ENCODE peak calls at places on chromosomes 7 and 10, in five cellular contexts. E is A549, N is endothelial cell of umbilical vein, Z is GM12878, U is HepG2. S is an unnamed sample.

GRCh38 chr7:36871863-36872262 is 147.6 kb upstream of the AOAH start:
- DNase-seq in E (no peak), N (peak), Z (no peak), U (no peak), S (peak)

GRCh38 chr7:32937344-32938174 is 19.7 kb upstream of the FKBP9 start:
- DNase-seq in E (peak), N (peak), Z (no peak), U (peak), S (peak)

GRCh38 chr10:131587976-131588680 is 276.6 kb upstream of the TCERG1L start:
- DNase-seq in E (no peak), N (no peak), Z (no peak), U (no peak), S (no peak)

GRCh38 chr7:1963575-1963974 is 269.2 kb downstream of the MAD1L1 start:
- DNase-seq in E (no peak), N (no peak), Z (no peak), U (no peak), S (no peak)

GRCh38 chr7:96178581-96178980 is 143.3 kb downstream of the SLC25A13 start:
- DNase-seq in E (no peak), N (no peak), Z (no peak), U (no peak), S (no peak)

GRCh38 chr7:107152011-107152410 is 16.8 kb upstream of the HBP1 start:
- DNase-seq in E (peak), N (no peak), Z (no peak), U (no peak), S (peak)

GRCh38 chr10:4810093-4810492 is 15.9 kb upstream of the AKR1E2 start:
- DNase-seq in E (no peak), N (peak), Z (no peak), U (no peak), S (no peak)

GRCh38 chr10:12709516-12709915 is 292.0 kb downstream of the CCDC3 start:
- DNase-seq in E (peak), N (peak), Z (no peak), U (no peak), S (no peak)

GRCh38 chr10:106107711-106108110 is 1056.8 kb downstream of the SORCS1 start:
- DNase-seq in E (no peak), N (no peak), Z (no peak), U (no peak), S (no peak)

GRCh38 chr7:80428161-80429054 is 83.5 kb downstream of the GNAT3 start:
- DNase-seq in E (peak), N (peak), Z (no peak), U (peak), S (peak)

GRCh38 chr7:159213253-159213652 is 68.6 kb upstream of the VIPR2 start:
- DNase-seq in E (no peak), N (no peak), Z (no peak), U (no peak), S (no peak)

GRCh38 chr7:129456421-129456820 is 22.2 kb downstream of the STRIP2 start:
- DNase-seq in E (no peak), N (no peak), Z (no peak), U (no peak), S (no peak)

GRCh38 chr7:121519548-121520521 is 123.7 kb upstream of the FAM3C start:
- DNase-seq in E (no peak), N (no peak), Z (no peak), U (no peak), S (no peak)

GRCh38 chr10:46232084-46232483 is 54.7 kb upstream of the ANTXRL start:
- DNase-seq in E (no peak), N (no peak), Z (no peak), U (no peak), S (no peak)

GRCh38 chr10:131183546-131184045 is 127.9 kb downstream of the TCERG1L start:
- DNase-seq in E (no peak), N (no peak), Z (no peak), U (no peak), S (no peak)

GRCh38 chr10:95809370-95810197 is 53.6 kb downstream of the ENTPD1 start:
- DNase-seq in E (no peak), N (no peak), Z (no peak), U (no peak), S (no peak)
- TF ChIP-seq MAX in E (no peak), N (no peak), Z (no peak), U (no peak), S (no peak)

DNA sequence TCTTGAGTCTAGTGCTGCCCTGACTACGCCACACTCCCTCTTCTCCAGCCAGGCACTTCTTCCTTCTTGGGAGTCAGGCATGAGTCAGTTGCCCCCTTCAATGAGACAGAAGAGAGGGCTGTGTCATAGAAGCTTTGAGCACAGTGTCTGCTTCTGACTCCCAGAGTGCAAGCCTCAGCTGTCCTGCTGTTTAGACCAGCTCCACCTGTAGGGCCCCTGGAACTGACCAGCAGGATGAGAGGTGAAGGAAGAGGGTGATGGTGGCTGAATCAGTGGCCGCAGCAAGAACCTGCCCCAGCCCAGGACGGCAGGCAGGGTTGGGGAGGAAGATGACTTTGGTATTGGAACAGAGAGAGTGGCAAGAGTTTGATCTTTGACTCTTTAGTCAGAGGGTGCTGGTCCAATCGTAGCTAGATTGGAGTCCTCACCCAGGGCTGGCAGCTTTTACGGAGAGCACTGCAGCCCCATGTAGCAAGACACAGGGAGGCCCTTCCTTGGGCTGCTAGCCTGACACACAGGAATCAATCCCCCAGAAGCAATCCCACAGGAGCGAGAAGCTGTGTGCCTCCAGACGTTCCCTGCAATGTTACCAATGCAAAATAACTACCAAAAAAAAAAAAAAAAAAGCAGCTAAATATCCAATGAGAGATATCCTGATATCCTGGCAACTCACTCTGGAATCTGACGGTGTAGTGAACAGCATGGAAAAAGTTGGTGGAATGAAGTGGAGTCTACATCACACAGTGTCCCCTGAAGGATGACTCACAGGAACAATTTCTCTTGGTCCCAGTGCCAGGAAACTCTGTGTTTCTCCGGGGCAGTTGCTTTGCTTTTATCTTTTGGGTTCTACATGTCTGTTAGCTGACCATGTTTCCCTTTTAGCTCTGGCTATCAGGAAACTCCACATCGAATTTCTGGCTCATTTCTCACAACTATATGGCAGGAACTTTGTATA is 6.9 kb downstream of the C10orf62 start:
- DNase-seq in E (peak), N (peak), Z (no peak), U (peak), S (no peak)
- TF ChIP-seq MYC in E (no peak), N (no peak), Z (no peak), U (no peak), S (no peak)

GRCh38 chr7:916291-916941 is 38.1 kb downstream of the ADAP1 start:
- DNase-seq in E (no peak), N (no peak), Z (no peak), U (no peak), S (no peak)
- TF ChIP-seq MAX in E (no peak), N (no peak), Z (no peak), U (no peak), S (no peak)

GRCh38 chr7:104018425-104018824 is 29.0 kb upstream of the RELN start:
- DNase-seq in E (no peak), N (no peak), Z (no peak), U (no peak), S (no peak)

GRCh38 chr7:104012815-104013214 is 23.4 kb upstream of the RELN start:
- DNase-seq in E (no peak), N (no peak), Z (no peak), U (no peak), S (no peak)

GRCh38 chr7:104011829-104012228 is 22.4 kb upstream of the RELN start:
- DNase-seq in E (no peak), N (no peak), Z (no peak), U (no peak), S (no peak)

GRCh38 chr7:104017001-104017400 is 27.5 kb upstream of the RELN start:
- DNase-seq in E (no peak), N (no peak), Z (no peak), U (no peak), S (peak)
- TF ChIP-seq MYC in E (no peak), N (no peak), Z (no peak), U (no peak), S (no peak)

GRCh38 chr10:110667620-110668343 is 23.6 kb downstream of the RBM20 start:
- DNase-seq in E (no peak), N (no peak), Z (no peak), U (no peak), S (no peak)

GRCh38 chr10:110661292-110661691 is 17.2 kb downstream of the RBM20 start:
- DNase-seq in E (no peak), N (no peak), Z (no peak), U (no peak), S (no peak)

GRCh38 chr10:110668443-110668842 is 24.3 kb downstream of the RBM20 start:
- DNase-seq in E (no peak), N (no peak), Z (no peak), U (no peak), S (no peak)

GRCh38 chr10:110666673-110667072 is 22.5 kb downstream of the RBM20 start:
- DNase-seq in E (no peak), N (no peak), Z (no peak), U (no peak), S (no peak)

DNA sequence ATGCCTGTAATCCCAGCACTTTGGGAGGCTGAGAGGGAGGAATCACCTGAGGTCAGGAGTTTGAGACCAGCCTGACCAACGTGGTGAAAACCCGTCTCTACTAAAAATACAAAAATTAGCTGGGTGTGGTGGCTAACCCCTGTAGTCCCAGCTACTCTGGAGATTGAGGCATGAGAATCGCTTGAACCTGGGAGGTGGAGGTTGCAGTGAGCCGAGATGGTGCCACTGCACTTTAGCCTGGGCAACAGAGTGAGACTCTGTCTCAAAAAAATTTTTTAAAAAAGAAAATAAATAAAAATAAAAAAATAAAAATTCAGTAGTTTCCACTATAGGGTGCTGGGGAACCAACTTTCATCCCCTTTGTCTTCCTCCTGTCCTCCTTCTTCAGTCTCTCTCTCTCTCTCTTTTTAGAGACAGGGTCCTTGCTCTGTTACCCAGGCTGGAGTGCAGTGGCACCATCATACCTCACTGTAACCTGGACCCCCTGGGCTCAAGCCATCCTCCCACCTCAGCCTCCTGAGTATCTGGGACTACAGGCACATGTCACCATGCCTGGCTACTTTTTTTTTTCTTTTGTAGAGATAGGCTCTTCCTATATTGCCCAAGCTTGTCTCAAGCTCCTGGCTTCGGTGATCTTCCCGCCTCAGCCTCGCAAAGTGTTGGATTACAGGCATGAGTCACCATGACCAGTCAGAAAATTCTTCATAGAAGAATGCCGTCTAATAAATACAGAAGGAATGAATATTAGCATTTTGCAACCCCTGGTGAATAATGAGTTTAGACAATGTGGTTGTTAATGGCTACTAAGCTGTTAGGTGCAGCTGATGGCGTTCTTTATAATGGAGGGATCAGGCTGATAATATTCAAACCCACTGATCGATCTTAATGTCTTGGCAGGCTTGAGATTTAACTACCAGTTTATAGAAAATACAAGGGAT is 20.6 kb downstream of the RBM20 start:
- DNase-seq in E (peak), N (no peak), Z (no peak), U (peak), S (peak)
- TF ChIP-seq MAX in E (peak), N (no peak), Z (no peak), U (no peak), S (no peak)

GRCh38 chr10:68957654-68958053 is 1.7 kb downstream of the DDX21 start:
- DNase-seq in E (peak), N (peak), Z (no peak), U (no peak), S (no peak)
- TF ChIP-seq MYC in E (no peak), N (no peak), Z (no peak), U (no peak), S (no peak)

DNA sequence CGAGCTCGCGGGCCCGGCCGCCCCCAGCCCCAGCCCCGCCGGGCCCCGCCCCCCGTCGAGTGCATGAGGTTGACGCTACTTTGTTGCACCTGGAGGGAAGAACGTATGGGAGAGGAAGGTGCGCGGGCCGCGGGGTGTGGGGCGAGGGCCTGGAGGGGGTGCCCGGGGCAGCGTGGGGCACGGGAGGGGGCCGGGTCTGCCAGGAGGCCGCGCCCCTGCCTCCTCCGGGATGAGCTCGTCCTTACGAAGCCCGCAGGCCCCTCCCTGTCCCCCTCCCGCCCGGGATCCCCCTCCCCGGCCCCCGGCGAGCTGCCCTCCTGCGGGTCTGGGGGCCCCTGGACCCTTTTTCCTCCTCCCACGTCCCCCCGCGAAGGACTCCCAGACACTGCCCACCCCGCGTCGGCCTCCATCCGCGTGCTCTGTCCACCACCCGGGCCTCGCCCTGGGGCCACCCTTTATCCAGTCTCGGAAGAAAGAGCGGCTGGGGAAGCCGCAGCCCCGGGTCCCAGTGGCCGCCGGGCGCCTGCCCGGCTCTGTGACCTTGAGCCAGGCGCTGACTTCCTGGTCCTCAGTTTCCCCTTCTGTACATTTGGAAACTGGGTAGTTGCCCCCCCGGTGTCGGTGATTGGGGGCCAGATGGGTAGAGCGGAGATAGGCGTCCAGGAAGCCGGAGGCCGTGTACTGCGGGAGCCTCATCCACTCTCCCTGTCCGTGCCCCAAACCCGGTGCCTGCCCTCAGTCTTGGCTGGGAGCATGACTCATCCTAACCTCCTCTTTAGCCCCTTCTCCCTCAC is 521 bp downstream of the LIMK1 start:
- DNase-seq in E (peak), N (peak), Z (no peak), U (no peak), S (peak)
- TF ChIP-seq MAX in E (peak), N (no peak), Z (no peak), U (peak), S (no peak)

GRCh38 chr10:3530346-3531096 is 254.5 kb downstream of the KLF6 start:
- DNase-seq in E (no peak), N (no peak), Z (no peak), U (no peak), S (no peak)
- TF ChIP-seq MYC in E (no peak), N (no peak), Z (no peak), U (no peak), S (no peak)

S was measured in NB4.